ENCODE peak calls at places on chromosome 13, in five cellular contexts. T is stimulated activated naive CD8-positive, alpha-beta T cell treated with anti-CD3 and anti-CD28 coated beads, Interleukin-15, amount 100 ng/mL, for 72 hours; M is neural crest cell; B is NCI-H345; U is RWPE1. L is an unnamed sample.

GRCh38 chr13:45615501-45616101 is at the start of gene ERICH6B:
- DNase-seq in T (peak), M (peak), B (peak), U (no peak), L (peak)

GRCh38 chr13:25375727-25376358 is 4.1 kb downstream of the ATP8A2 start:
- DNase-seq in T (peak), M (peak), B (peak), U (peak), L (peak)

GRCh38 chr13:32045963-32046785 is 14.6 kb downstream of the FRY start:
- DNase-seq in T (no peak), M (no peak), B (peak), U (no peak), L (no peak)

GRCh38 chr13:65966991-65967451 is 1263.1 kb downstream of the PCDH9 start:
- DNase-seq in T (no peak), M (no peak), B (no peak), U (peak), L (peak)

GRCh38 chr13:30615851-30616311 is 1.8 kb upstream of the USPL1 start:
- DNase-seq in T (no peak), M (no peak), B (no peak), U (peak), L (no peak)

GRCh38 chr13:107375701-107376350 is 807.9 kb upstream of the ARGLU1 start:
- DNase-seq in T (no peak), M (no peak), B (no peak), U (no peak), L (no peak)

GRCh38 chr13:60066206-60066605 is 97.5 kb downstream of the DIAPH3 start:
- DNase-seq in T (no peak), M (no peak), B (no peak), U (no peak), L (no peak)

GRCh38 chr13:52738719-52739467 is 727 bp downstream of the CNMD start:
- DNase-seq in T (peak), M (peak), B (no peak), U (no peak), L (peak)

GRCh38 chr13:76939215-76939614 is 9.1 kb upstream of the ACOD1 start:
- DNase-seq in T (no peak), M (no peak), B (no peak), U (peak), L (no peak)

GRCh38 chr13:93398167-93398566 is 171.6 kb downstream of the GPC6 start:
- DNase-seq in T (no peak), M (no peak), B (no peak), U (no peak), L (no peak)

GRCh38 chr13:59424661-59425060 is 739.1 kb downstream of the DIAPH3 start:
- DNase-seq in T (no peak), M (no peak), B (no peak), U (no peak), L (no peak)

GRCh38 chr13:46799139-46799538 is 2.2 kb upstream of the ESD start:
- DNase-seq in T (no peak), M (no peak), B (no peak), U (no peak), L (no peak)

GRCh38 chr13:111666377-111666776 is 345.9 kb downstream of the TEX29 start:
- DNase-seq in T (no peak), M (no peak), B (no peak), U (no peak), L (no peak)

GRCh38 chr13:42847891-42848663 is 66.7 kb downstream of the FAM216B start:
- DNase-seq in T (no peak), M (no peak), B (no peak), U (no peak), L (no peak)

GRCh38 chr13:93766719-93767118 is 540.1 kb downstream of the GPC6 start:
- DNase-seq in T (no peak), M (no peak), B (no peak), U (no peak), L (no peak)

GRCh38 chr13:32857689-32858088 is 158.5 kb upstream of the KL start:
- DNase-seq in T (no peak), M (no peak), B (no peak), U (no peak), L (no peak)

GRCh38 chr13:45833663-45834062 is 17.9 kb downstream of the SIAH3 start:
- DNase-seq in T (no peak), M (no peak), B (no peak), U (peak), L (no peak)

GRCh38 chr13:40315416-40316064 is 350.9 kb downstream of the FOXO1 start:
- DNase-seq in T (peak), M (no peak), B (no peak), U (peak), L (peak)

GRCh38 chr13:113403255-113404104 is 39.5 kb upstream of the GRTP1 start:
- DNase-seq in T (no peak), M (no peak), B (no peak), U (no peak), L (peak)

GRCh38 chr13:87661471-87661870 is 9.7 kb upstream of the SLITRK5 start:
- DNase-seq in T (no peak), M (no peak), B (peak), U (no peak), L (no peak)

GRCh38 chr13:93778548-93778947 is 551.9 kb downstream of the GPC6 start:
- DNase-seq in T (no peak), M (no peak), B (no peak), U (no peak), L (no peak)

GRCh38 chr13:113951246-113951999 is 22.5 kb downstream of the C13orf46 start:
- DNase-seq in T (peak), M (peak), B (no peak), U (peak), L (peak)

GRCh38 chr13:76884167-76884566 is 2.0 kb downstream of the KCTD12 start:
- DNase-seq in T (no peak), M (no peak), B (peak), U (no peak), L (peak)

GRCh38 chr13:49446473-49446872 is 2.4 kb downstream of the SETDB2 start:
- DNase-seq in T (no peak), M (no peak), B (no peak), U (no peak), L (no peak)

GRCh38 chr13:40818926-40819325 is 29.5 kb downstream of the SLC25A15 start:
- DNase-seq in T (no peak), M (no peak), B (no peak), U (no peak), L (no peak)

GRCh38 chr13:113623491-113624234 is 34.3 kb downstream of the ATP4B start:
- DNase-seq in T (no peak), M (peak), B (no peak), U (no peak), L (no peak)

GRCh38 chr13:80979035-80979641 is 638.2 kb upstream of the SPRY2 start:
- DNase-seq in T (no peak), M (peak), B (peak), U (peak), L (peak)

GRCh38 chr13:46131705-46132104 is 26.9 kb upstream of the CPB2 start:
- DNase-seq in T (no peak), M (no peak), B (no peak), U (no peak), L (no peak)